ENCODE peak calls at places on chromosomes 5 and 9, in eight cellular contexts. One of them, this sample, is unnamed. For H3K27me3, the result is how much of the 10 kb centered on the place peaks cover.

GRCh38 chr9:134399435-134400056 is 73.3 kb downstream of the RXRA start:
- DNase-seq in Peyer's patch: no peak
- DNase-seq in breast epithelium: no peak
- DNase-seq in sigmoid colon: no peak
- DNase-seq in psoas muscle: no peak
- DNase-seq in uterus: no peak
- DNase-seq in heart right ventricle: no peak
- DNase-seq in upper lobe of right lung: no peak
- DNase-seq in this sample: no peak

GRCh38 chr5:150650713-150651000 is 10.2 kb downstream of the SYNPO start:
- DNase-seq in heart right ventricle: no peak
- DNase-seq in Peyer's patch: no peak
- DNase-seq in sigmoid colon: no peak
- DNase-seq in breast epithelium: no peak
- DNase-seq in uterus: no peak
- DNase-seq in psoas muscle: no peak
- DNase-seq in upper lobe of right lung: peak
- DNase-seq in this sample: no peak

GRCh38 chr9:78505546-78505945 is 208.6 kb downstream of the PSAT1 start:
- DNase-seq in heart right ventricle: no peak
- DNase-seq in breast epithelium: no peak
- DNase-seq in Peyer's patch: no peak
- DNase-seq in uterus: no peak
- DNase-seq in psoas muscle: no peak
- DNase-seq in sigmoid colon: no peak
- DNase-seq in upper lobe of right lung: no peak
- DNase-seq in this sample: no peak

GRCh38 chr9:95268681-95269080 is 48.8 kb downstream of the FANCC start:
- DNase-seq in psoas muscle: no peak
- DNase-seq in uterus: no peak
- DNase-seq in heart right ventricle: no peak
- DNase-seq in breast epithelium: no peak
- DNase-seq in sigmoid colon: no peak
- DNase-seq in upper lobe of right lung: no peak
- DNase-seq in Peyer's patch: no peak
- DNase-seq in this sample: no peak

GRCh38 chr9:137634016-137634415 is 15.2 kb downstream of the EHMT1 start:
- DNase-seq in sigmoid colon: no peak
- DNase-seq in Peyer's patch: no peak
- DNase-seq in upper lobe of right lung: no peak
- DNase-seq in uterus: no peak
- DNase-seq in breast epithelium: no peak
- DNase-seq in psoas muscle: no peak
- DNase-seq in heart right ventricle: no peak
- DNase-seq in this sample: no peak

GRCh38 chr5:96673127-96673526 is 11.0 kb downstream of the CAST start:
- DNase-seq in uterus: no peak
- DNase-seq in psoas muscle: no peak
- DNase-seq in upper lobe of right lung: no peak
- DNase-seq in breast epithelium: no peak
- DNase-seq in Peyer's patch: no peak
- DNase-seq in heart right ventricle: no peak
- DNase-seq in sigmoid colon: no peak
- DNase-seq in this sample: no peak

GRCh38 chr5:435961-436640 is 6.9 kb upstream of the EXOC3 start:
- DNase-seq in uterus: no peak
- DNase-seq in upper lobe of right lung: peak
- DNase-seq in breast epithelium: no peak
- DNase-seq in sigmoid colon: peak
- DNase-seq in heart right ventricle: no peak
- DNase-seq in psoas muscle: peak
- DNase-seq in Peyer's patch: no peak
- DNase-seq in this sample: no peak

GRCh38 chr5:142082182-142082781 is 26.3 kb upstream of the NDFIP1 start:
- DNase-seq in breast epithelium: no peak
- DNase-seq in Peyer's patch: no peak
- DNase-seq in psoas muscle: no peak
- DNase-seq in heart right ventricle: no peak
- DNase-seq in upper lobe of right lung: no peak
- DNase-seq in uterus: no peak
- DNase-seq in sigmoid colon: no peak
- DNase-seq in this sample: no peak

GRCh38 chr5:135560858-135561257 is 17.9 kb downstream of the CXCL14 start:
- DNase-seq in uterus: peak
- DNase-seq in upper lobe of right lung: peak
- DNase-seq in heart right ventricle: peak
- DNase-seq in breast epithelium: peak
- DNase-seq in Peyer's patch: peak
- DNase-seq in psoas muscle: peak
- DNase-seq in sigmoid colon: peak
- DNase-seq in this sample: peak

GRCh38 chr5:174943785-174944184 is 219.4 kb downstream of the MSX2 start:
- DNase-seq in upper lobe of right lung: no peak
- DNase-seq in psoas muscle: no peak
- DNase-seq in Peyer's patch: no peak
- DNase-seq in sigmoid colon: no peak
- DNase-seq in breast epithelium: no peak
- DNase-seq in uterus: no peak
- DNase-seq in heart right ventricle: no peak
- DNase-seq in this sample: no peak
- H3K27ac ChIP-seq in upper lobe of right lung: no peak
- H3K27ac ChIP-seq in psoas muscle: no peak
- H3K27ac ChIP-seq in Peyer's patch: no peak
- H3K27ac ChIP-seq in sigmoid colon: no peak
- H3K27ac ChIP-seq in breast epithelium: no peak
- H3K27ac ChIP-seq in uterus: no peak
- H3K27ac ChIP-seq in heart right ventricle: no peak
- H3K27ac ChIP-seq in this sample: no peak

GRCh38 chr5:179504191-179504590 is 46.2 kb upstream of the RUFY1 start:
- DNase-seq in uterus: no peak
- DNase-seq in sigmoid colon: no peak
- DNase-seq in breast epithelium: no peak
- DNase-seq in heart right ventricle: no peak
- DNase-seq in upper lobe of right lung: no peak
- DNase-seq in Peyer's patch: no peak
- DNase-seq in psoas muscle: no peak
- DNase-seq in this sample: no peak

GRCh38 chr5:179505636-179506261 is 44.6 kb upstream of the RUFY1 start:
- DNase-seq in breast epithelium: no peak
- DNase-seq in sigmoid colon: no peak
- DNase-seq in Peyer's patch: no peak
- DNase-seq in upper lobe of right lung: no peak
- DNase-seq in psoas muscle: no peak
- DNase-seq in uterus: no peak
- DNase-seq in heart right ventricle: no peak
- DNase-seq in this sample: no peak

GRCh38 chr5:179504600-179505396 is 45.6 kb upstream of the RUFY1 start:
- DNase-seq in Peyer's patch: no peak
- DNase-seq in upper lobe of right lung: no peak
- DNase-seq in psoas muscle: no peak
- DNase-seq in breast epithelium: no peak
- DNase-seq in uterus: no peak
- DNase-seq in sigmoid colon: no peak
- DNase-seq in heart right ventricle: no peak
- DNase-seq in this sample: no peak

GRCh38 chr5:179509845-179510244 is 40.5 kb upstream of the RUFY1 start:
- DNase-seq in breast epithelium: no peak
- DNase-seq in heart right ventricle: no peak
- DNase-seq in sigmoid colon: no peak
- DNase-seq in uterus: no peak
- DNase-seq in psoas muscle: no peak
- DNase-seq in upper lobe of right lung: no peak
- DNase-seq in Peyer's patch: no peak
- DNase-seq in this sample: no peak

DNA sequence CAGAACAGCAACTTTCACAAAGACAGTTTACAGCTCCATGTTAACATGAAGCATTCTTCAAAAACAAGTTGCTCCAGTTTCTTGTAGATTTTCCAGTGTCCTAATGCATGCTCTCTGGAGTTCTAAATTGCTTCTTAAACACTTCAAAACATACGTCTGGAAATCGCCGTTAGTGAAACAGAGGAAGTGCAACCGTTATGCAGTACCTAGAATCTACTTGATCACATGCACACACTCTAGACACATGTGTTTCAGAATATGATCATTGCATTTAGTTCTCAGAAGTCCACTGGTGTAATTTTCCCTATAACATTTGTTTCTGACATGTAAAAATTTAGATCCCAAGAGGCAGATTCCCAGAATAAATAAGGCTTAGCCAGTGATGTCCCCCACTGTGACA is 41.1 kb upstream of the RUFY1 start:
- DNase-seq in sigmoid colon: no peak
- DNase-seq in Peyer's patch: no peak
- DNase-seq in psoas muscle: no peak
- DNase-seq in heart right ventricle: no peak
- DNase-seq in breast epithelium: no peak
- DNase-seq in uterus: no peak
- DNase-seq in upper lobe of right lung: no peak
- DNase-seq in this sample: no peak
- H3K27me3 ChIP-seq in sigmoid colon: under half
- H3K27me3 ChIP-seq in Peyer's patch: under half
- H3K27me3 ChIP-seq in psoas muscle: under half
- H3K27me3 ChIP-seq in heart right ventricle: under half
- H3K27me3 ChIP-seq in breast epithelium: under half
- H3K27me3 ChIP-seq in uterus: under half
- H3K27me3 ChIP-seq in upper lobe of right lung: under half
- H3K27me3 ChIP-seq in this sample: under half

DNA sequence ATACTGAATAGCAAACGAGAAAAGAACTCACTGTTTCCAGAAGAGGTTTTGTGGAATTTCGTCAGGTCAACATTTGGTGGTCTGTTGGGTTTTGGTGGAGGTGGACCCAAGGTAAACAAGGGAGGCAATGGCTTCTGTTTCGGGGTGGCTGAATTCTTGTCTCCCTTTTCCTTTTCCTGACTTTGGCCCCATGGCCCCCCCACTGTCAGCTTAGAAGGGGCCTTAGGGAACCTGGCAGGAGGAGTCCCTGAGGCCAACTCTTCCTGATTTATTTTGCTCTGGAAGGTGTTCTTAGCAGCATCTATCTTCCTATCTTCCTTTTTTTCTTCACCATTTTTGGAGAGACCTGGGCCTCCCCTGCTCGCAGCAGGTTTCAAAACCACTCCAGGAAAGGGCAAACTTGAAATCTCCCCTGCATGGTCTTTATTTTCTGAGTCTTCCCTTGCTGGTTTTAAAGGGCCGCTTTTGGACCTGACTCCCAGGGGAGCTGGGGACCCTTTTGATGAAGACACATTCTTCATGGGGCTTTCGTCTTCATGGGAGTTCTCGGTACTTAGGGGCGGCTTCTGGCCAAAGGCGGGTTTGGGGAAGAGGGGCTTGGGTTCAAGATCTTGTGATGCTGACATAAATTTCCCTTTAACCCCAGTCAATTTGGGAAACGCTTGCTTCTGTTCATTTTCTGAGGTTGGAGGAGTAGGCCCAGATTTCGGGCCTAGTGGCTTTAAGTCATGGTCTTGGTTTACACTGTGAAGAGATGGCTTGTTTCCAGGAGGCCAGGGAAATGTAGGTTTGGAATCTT is 17.4 kb downstream of the FYB1 start:
- DNase-seq in sigmoid colon: no peak
- DNase-seq in uterus: no peak
- DNase-seq in psoas muscle: no peak
- DNase-seq in breast epithelium: no peak
- DNase-seq in heart right ventricle: no peak
- DNase-seq in Peyer's patch: no peak
- DNase-seq in upper lobe of right lung: no peak
- DNase-seq in this sample: no peak
- H3K27ac ChIP-seq in sigmoid colon: no peak
- H3K27ac ChIP-seq in uterus: peak
- H3K27ac ChIP-seq in psoas muscle: no peak
- H3K27ac ChIP-seq in breast epithelium: no peak
- H3K27ac ChIP-seq in heart right ventricle: no peak
- H3K27ac ChIP-seq in Peyer's patch: peak
- H3K27ac ChIP-seq in upper lobe of right lung: peak
- H3K27ac ChIP-seq in this sample: peak

DNA sequence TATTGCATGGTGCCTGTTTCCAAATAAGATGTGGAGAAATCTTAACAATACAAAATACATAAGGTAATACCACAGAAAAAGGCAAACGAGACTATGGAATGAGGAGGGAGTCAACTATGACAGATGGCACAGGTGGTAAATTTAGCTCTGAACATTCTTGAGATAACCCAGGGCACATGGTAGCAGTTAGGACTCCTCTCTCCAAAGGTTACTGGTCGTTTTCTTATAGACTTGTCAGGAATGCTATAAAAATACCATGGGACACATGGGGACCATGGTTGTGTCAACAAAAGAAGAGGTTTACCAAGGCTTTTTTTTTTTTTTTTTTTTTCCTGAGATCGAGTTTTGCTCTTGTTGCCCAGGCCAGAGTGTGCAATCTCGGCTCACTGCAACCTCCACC is 209.4 kb upstream of the RFX3 start:
- DNase-seq in upper lobe of right lung: no peak
- DNase-seq in uterus: no peak
- DNase-seq in breast epithelium: no peak
- DNase-seq in heart right ventricle: no peak
- DNase-seq in sigmoid colon: no peak
- DNase-seq in psoas muscle: no peak
- DNase-seq in Peyer's patch: no peak
- DNase-seq in this sample: no peak
- H3K27me3 ChIP-seq in upper lobe of right lung: under half
- H3K27me3 ChIP-seq in uterus: under half
- H3K27me3 ChIP-seq in breast epithelium: under half
- H3K27me3 ChIP-seq in heart right ventricle: under half
- H3K27me3 ChIP-seq in sigmoid colon: under half
- H3K27me3 ChIP-seq in psoas muscle: under half
- H3K27me3 ChIP-seq in Peyer's patch: under half
- H3K27me3 ChIP-seq in this sample: under half